ENCODE peak calls at places on chromosomes 7 and 10, in nine cellular contexts. S is RWPE1; Y is activated T-cell treated with anti-CD3 and anti-CD28 coated beads, Interleukin-2, amount 50 U/mL, for 48 hours; R is HuH-7; N is dermis microvascular lymphatic vessel endothelial cell; H is cardiac muscle cell; E is colonic mucosa; Q is occipital lobe; G is T-helper 1 cell. B is an unnamed sample.

GRCh38 chr10:105247831-105248499 is 606.9 kb downstream of the SORCS3 start:
- DNase-seq in H (no peak), R (no peak), G (no peak), E (no peak), N (no peak), Q (no peak), Y (no peak), S (no peak), B (no peak)

GRCh38 chr7:3493499-3493898 is 192.4 kb downstream of the SDK1 start:
- DNase-seq in G (no peak), Q (no peak), S (peak; percentile 52), N (peak; percentile 49), H (no peak), R (no peak), E (no peak), Y (no peak), B (no peak)

GRCh38 chr7:42221304-42221703 is 15.7 kb downstream of the GLI3 start:
- DNase-seq in Q (no peak), H (no peak), N (no peak), G (no peak), Y (no peak), R (no peak), S (no peak), E (no peak), B (no peak)

GRCh38 chr10:11602919-11603523 is 8.4 kb downstream of the USP6NL start:
- DNase-seq in Q (no peak), H (no peak), S (no peak), E (no peak), N (peak; percentile 29), R (peak; percentile 56), Y (no peak), G (no peak), B (peak; percentile 94)

GRCh38 chr7:131830681-131831080 is 274.3 kb upstream of the PODXL start:
- DNase-seq in S (no peak), N (no peak), R (no peak), Y (no peak), H (no peak), Q (no peak), E (no peak), G (no peak), B (no peak)

GRCh38 chr10:69716711-69717560 is 84.8 kb upstream of the COL13A1 start:
- DNase-seq in H (peak; percentile 89), E (peak; percentile 71), G (no peak), Q (no peak), N (peak; percentile 29), R (peak; percentile 55), S (peak; percentile 84), Y (peak; percentile 75), B (peak; percentile 35)

GRCh38 chr10:31133628-31134302 is 102.1 kb upstream of the ZNF438 start:
- DNase-seq in G (peak; percentile 49), Y (peak; percentile 77), N (peak; percentile 61), H (peak; percentile 81), E (peak; percentile 86), R (peak; percentile 30), S (peak; percentile 70), Q (peak; percentile 74), B (peak; percentile 65)

GRCh38 chr7:40899151-40899550 is 764.3 kb downstream of the SUGCT start:
- DNase-seq in S (peak; percentile 46), Q (no peak), R (no peak), H (no peak), G (no peak), N (no peak), Y (no peak), E (no peak), B (no peak)

GRCh38 chr10:70601775-70602174 is 766 bp downstream of the PRF1 start:
- DNase-seq in H (no peak), G (no peak), E (no peak), R (no peak), N (no peak), Y (no peak), S (no peak), Q (no peak), B (no peak)

GRCh38 chr7:116730097-116731018 is 58.4 kb downstream of the MET start:
- DNase-seq in R (no peak), Q (no peak), Y (no peak), S (no peak), G (no peak), N (no peak), H (no peak), E (no peak), B (no peak)

GRCh38 chr7:134469622-134470021 is 10.7 kb upstream of the AKR1B1 start:
- DNase-seq in Q (no peak), R (no peak), H (no peak), E (no peak), Y (no peak), S (no peak), N (no peak), G (no peak), B (no peak)

GRCh38 chr7:74292757-74293576 is 3.8 kb downstream of the CLIP2 start:
- DNase-seq in E (peak; percentile 92), R (peak; percentile 90), N (no peak), Q (no peak), G (no peak), H (no peak), S (no peak), Y (no peak), B (no peak)

B was measured in NCI-H146.